ENCODE peak calls at places on chromosomes 6 and 20, in five cellular contexts. B, V, K, Q and G are unnamed samples.

GRCh38 chr6:811186-811585 is 118.2 kb upstream of the EXOC2 start:
- DNase-seq in B (no peak), V (no peak), K (no peak), Q (no peak), G (no peak)

GRCh38 chr6:106767271-106767670 is 137.9 kb downstream of the QRSL1 start:
- DNase-seq in B (no peak), V (no peak), K (no peak), Q (no peak), G (no peak)

GRCh38 chr20:58508762-58509395 is 6.3 kb downstream of the APCDD1L start:
- DNase-seq in B (no peak), V (no peak), K (no peak), Q (no peak), G (no peak)

GRCh38 chr6:139337830-139338229 is 36.6 kb downstream of the CITED2 start:
- DNase-seq in B (peak; percentile 52), V (no peak), K (peak; percentile 51), Q (no peak), G (no peak)

GRCh38 chr6:143696327-143697000 is 18.7 kb downstream of the PHACTR2 start:
- DNase-seq in B (no peak), V (no peak), K (no peak), Q (no peak), G (no peak)

GRCh38 chr6:169921853-169922779 is 170.7 kb downstream of the ERMARD start:
- DNase-seq in B (no peak), V (no peak), K (no peak), Q (no peak), G (no peak)

GRCh38 chr20:53599910-53600632 is 6.4 kb upstream of the ZNF217 start:
- DNase-seq in B (no peak), V (no peak), K (no peak), Q (no peak), G (no peak)

GRCh38 chr20:49526056-49526455 is 41.9 kb downstream of the PTGIS start:
- DNase-seq in B (no peak), V (no peak), K (no peak), Q (no peak), G (no peak)

GRCh38 chr6:43334466-43335095 is 26.0 kb upstream of the CRIP3 start:
- DNase-seq in B (peak; percentile 72), V (peak; percentile 67), K (no peak), Q (peak; percentile 56), G (no peak)

GRCh38 chr20:61263084-61263695 is 11.1 kb downstream of the CDH4 start:
- DNase-seq in B (peak; percentile 18), V (peak; percentile 33), K (no peak), Q (no peak), G (peak; percentile 57)

GRCh38 chr20:51022803-51023616 is at the start of gene KCNG1:
- DNase-seq in B (peak; percentile 77), V (peak; percentile 56), K (peak; percentile 59), Q (no peak), G (peak; percentile 75)

GRCh38 chr6:77178821-77179220 is 284.5 kb downstream of the HTR1B start:
- DNase-seq in B (peak; percentile 61), V (peak; percentile 55), K (no peak), Q (no peak), G (no peak)

GRCh38 chr20:23235173-23236027 is 115.2 kb upstream of the NXT1 start:
- DNase-seq in B (peak; percentile 71), V (peak; percentile 74), K (peak; percentile 80), Q (no peak), G (peak; percentile 39)

GRCh38 chr6:89485320-89485719 is 52.4 kb downstream of the ANKRD6 start:
- DNase-seq in B (no peak), V (no peak), K (no peak), Q (no peak), G (no peak)

GRCh38 chr6:7134999-7135735 is 27.4 kb downstream of the RREB1 start:
- DNase-seq in B (no peak), V (no peak), K (no peak), Q (no peak), G (no peak)

GRCh38 chr6:49415358-49415757 is 47.7 kb downstream of the MMUT start:
- DNase-seq in B (no peak), V (no peak), K (no peak), Q (no peak), G (no peak)

GRCh38 chr20:31638317-31638716 is 605 bp downstream of the COX4I2 start:
- DNase-seq in B (no peak), V (no peak), K (no peak), Q (no peak), G (no peak)

GRCh38 chr6:113873043-113873667 is 16.0 kb downstream of the MARCKS start:
- DNase-seq in B (no peak), V (no peak), K (peak; percentile 66), Q (no peak), G (no peak)

GRCh38 chr6:106882601-106883518 is 91.7 kb downstream of the CD24 start:
- DNase-seq in B (peak; percentile 11), V (no peak), K (no peak), Q (no peak), G (no peak)

GRCh38 chr6:30721198-30722024 is 1.3 kb downstream of the TUBB start:
- DNase-seq in B (peak; percentile 85), V (peak; percentile 83), K (peak; percentile 94), Q (no peak), G (peak; percentile 92)
- TF ChIP-seq CTCF in B (no peak), V (no peak), K (peak; percentile 60), Q (peak; percentile 17), G (peak; percentile 55)

DNA sequence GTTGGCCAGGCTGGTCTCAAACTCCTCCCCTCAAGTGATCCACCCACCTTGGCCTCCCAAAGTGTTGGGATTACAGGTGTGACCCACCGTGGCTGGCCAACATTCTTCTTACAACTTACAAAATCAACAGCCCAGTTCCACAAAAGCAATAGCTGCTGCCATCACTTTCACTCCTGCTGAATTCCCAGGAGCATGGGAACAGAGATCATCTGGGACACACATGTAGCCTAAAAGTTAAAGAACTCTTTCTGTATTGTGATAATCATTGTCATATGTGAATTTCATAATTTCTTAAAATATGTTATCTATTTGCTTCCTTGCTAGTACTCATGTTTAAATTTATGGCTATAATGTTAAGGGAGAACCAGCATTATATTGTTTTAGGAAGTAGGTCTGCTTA is 51.7 kb downstream of the NCOA6 start:
- DNase-seq in B (no peak), V (peak; percentile 45), K (no peak), Q (peak; percentile 46), G (no peak)
- TF ChIP-seq CTCF in B (no peak), V (no peak), K (no peak), Q (no peak), G (no peak)

DNA sequence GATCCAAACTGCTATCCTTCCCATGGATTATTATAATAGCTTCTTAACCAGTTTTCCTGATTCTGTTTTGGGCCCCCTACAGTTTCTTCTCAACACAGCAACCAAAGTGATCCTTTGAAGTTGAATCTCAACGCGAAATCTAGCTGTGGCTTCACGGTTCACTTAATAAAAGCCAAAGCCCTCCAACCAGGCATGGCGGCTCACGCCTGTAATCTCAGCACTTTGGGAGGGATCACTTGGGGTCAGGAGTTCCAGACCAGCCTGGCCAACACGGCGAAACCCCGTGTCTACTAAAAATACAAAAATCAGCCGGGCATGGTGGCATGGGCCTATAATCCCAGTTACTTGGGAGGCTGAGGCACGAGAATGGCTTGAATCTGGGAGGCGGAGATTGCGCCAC is 3.3 kb downstream of the RMND1 start:
- DNase-seq in B (no peak), V (no peak), K (no peak), Q (no peak), G (no peak)
- TF ChIP-seq CTCF in B (no peak), V (peak; percentile 5), K (no peak), Q (no peak), G (no peak)

DNA sequence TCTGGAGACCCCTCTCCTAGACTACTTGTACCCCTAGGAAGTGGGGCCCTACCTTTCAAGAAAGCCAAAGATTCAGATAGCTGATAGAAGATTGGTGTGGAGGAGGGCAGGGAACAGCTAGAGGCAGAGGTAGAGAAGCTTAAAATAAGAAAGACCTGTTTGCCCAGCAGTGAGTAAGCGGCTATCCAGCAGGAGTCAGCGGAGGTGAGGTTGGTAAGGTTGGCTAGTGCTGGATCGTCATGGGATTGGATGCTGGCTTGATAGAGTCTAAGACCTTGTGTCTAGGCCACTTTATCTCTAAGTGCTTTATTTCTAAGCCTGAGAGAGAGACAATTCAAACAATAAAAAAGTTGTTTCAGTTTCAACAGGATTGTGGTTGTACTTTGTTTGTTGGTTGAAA is 19.1 kb downstream of the ANKS1A start:
- DNase-seq in B (no peak), V (no peak), K (no peak), Q (no peak), G (no peak)
- TF ChIP-seq CTCF in B (no peak), V (no peak), K (no peak), Q (no peak), G (no peak)

GRCh38 chr20:33127422-33128097 is 40.4 kb upstream of the BPIFA2 start:
- DNase-seq in B (no peak), V (no peak), K (no peak), Q (no peak), G (no peak)
- TF ChIP-seq CTCF in B (no peak), V (no peak), K (no peak), Q (no peak), G (no peak)

DNA sequence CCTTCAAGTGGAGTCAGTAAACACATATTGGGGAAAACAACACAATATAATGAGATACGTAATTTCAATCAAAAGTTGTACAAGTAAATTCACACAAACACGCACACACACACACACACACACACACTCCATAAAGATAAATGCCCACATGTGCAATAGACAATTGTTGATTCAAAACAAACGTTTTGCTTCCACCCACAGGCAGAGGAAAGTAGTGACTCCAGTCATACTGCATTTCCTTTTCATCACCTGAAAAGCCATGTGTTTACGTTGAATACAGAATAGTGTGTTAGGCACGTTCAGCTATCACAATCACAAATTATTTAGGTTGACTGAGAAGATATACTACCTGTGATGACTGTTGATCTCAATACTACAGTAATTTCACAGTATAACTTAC is 443.8 kb upstream of the MANEA start:
- DNase-seq in B (peak; percentile 22), V (no peak), K (no peak), Q (no peak), G (no peak)
- TF ChIP-seq CTCF in B (peak; percentile 61), V (no peak), K (no peak), Q (no peak), G (peak; percentile 35)

GRCh38 chr6:5078121-5078695 is 6.9 kb upstream of the PPP1R3G start:
- DNase-seq in B (peak; percentile 19), V (peak; percentile 30), K (no peak), Q (no peak), G (no peak)
- TF ChIP-seq CTCF in B (no peak), V (peak; percentile 16), K (no peak), Q (no peak), G (no peak)

GRCh38 chr6:73798592-73798991 is 102.6 kb downstream of the CD109 start:
- DNase-seq in B (peak; percentile 86), V (peak; percentile 98), K (no peak), Q (peak; percentile 86), G (no peak)
- TF ChIP-seq CTCF in B (peak; percentile 47), V (peak; percentile 82), K (no peak), Q (peak; percentile 44), G (no peak)